ENCODE peak calls at places on chromosomes 2 and 18, in ten cellular contexts. I is stimulated activated CD4-positive, alpha-beta T cell treated with anti-CD3 and anti-CD28 coated beads, Interleukin-4, amount 100 ng/mL, for 4 hours; R is K562; X is adipocyte; V is NCI-H1436; K is stomach; N is astrocyte of the hippocampus; T is uterus; C is stimulated activated CD8-positive, alpha-beta memory T cell treated with anti-CD3 and anti-CD28 coated beads, Interleukin-12 subunit alpha, Interleukin-12 subunit beta, amount 100 ng/mL, for 1 hour; L is substantia nigra. D is an unnamed sample.

GRCh38 chr18:12403601-12404506 is 3.9 kb upstream of the PRELID3A start:
- DNase-seq in L (no peak), K (no peak), C (no peak), R (peak), N (peak), I (no peak), T (no peak), X (peak), V (no peak), D (no peak)

GRCh38 chr2:59896499-59896898 is 657.0 kb downstream of the BCL11A start:
- DNase-seq in L (no peak), T (no peak), N (no peak), K (no peak), V (no peak), X (no peak), R (no peak), C (no peak), I (no peak), D (no peak)

GRCh38 chr18:69659142-69659651 is 258.5 kb downstream of the DOK6 start:
- DNase-seq in R (no peak), I (no peak), C (no peak), N (no peak), K (no peak), L (no peak), V (peak), T (no peak), X (no peak), D (no peak)

GRCh38 chr2:177433402-177433801 is 40.8 kb downstream of the AGPS start:
- DNase-seq in C (no peak), R (no peak), L (no peak), K (no peak), I (no peak), X (no peak), N (no peak), V (no peak), T (no peak), D (no peak)

GRCh38 chr18:68854786-68855391 is 57.0 kb downstream of the CCDC102B start:
- DNase-seq in L (no peak), C (no peak), X (no peak), I (no peak), V (no peak), T (no peak), R (no peak), K (no peak), N (no peak), D (no peak)

GRCh38 chr2:28869494-28870145 is 489 bp downstream of the TRMT61B start:
- DNase-seq in V (no peak), K (no peak), T (no peak), R (peak), X (peak), C (no peak), N (no peak), I (no peak), L (no peak), D (no peak)

GRCh38 chr2:120682654-120683053 is 53.0 kb upstream of the GLI2 start:
- DNase-seq in C (no peak), K (no peak), V (no peak), L (no peak), N (no peak), I (no peak), T (no peak), X (peak), R (no peak), D (no peak)

GRCh38 chr2:122341007-122341406 is 585.6 kb downstream of the TSN start:
- DNase-seq in L (no peak), R (no peak), N (peak), I (no peak), V (no peak), K (no peak), C (no peak), T (no peak), X (no peak), D (no peak)

GRCh38 chr2:154720642-154721041 is 22.1 kb downstream of the KCNJ3 start:
- DNase-seq in R (no peak), K (no peak), X (no peak), N (peak), L (no peak), C (no peak), V (no peak), I (no peak), T (no peak), D (no peak)

GRCh38 chr2:157748371-157749132 is 119.9 kb upstream of the ACVR1C start:
- DNase-seq in I (no peak), K (no peak), L (no peak), N (peak), T (no peak), C (no peak), V (no peak), X (peak), R (no peak), D (no peak)

GRCh38 chr2:16359961-16360360 is 305.7 kb downstream of the CYRIA start:
- DNase-seq in R (no peak), X (no peak), I (no peak), C (no peak), V (no peak), K (no peak), T (no peak), N (no peak), L (no peak), D (no peak)

GRCh38 chr2:186903183-186903582 is 54.2 kb upstream of the ZSWIM2 start:
- DNase-seq in C (no peak), V (no peak), L (no peak), I (no peak), K (no peak), X (peak), R (no peak), T (no peak), N (peak), D (peak)

GRCh38 chr2:197986977-197987376 is 182.6 kb downstream of the PLCL1 start:
- DNase-seq in C (no peak), K (no peak), X (no peak), T (no peak), I (no peak), L (no peak), R (no peak), V (no peak), N (no peak), D (no peak)

GRCh38 chr2:101063352-101063751 is 61.3 kb downstream of the RPL31 start:
- DNase-seq in N (peak), R (no peak), V (no peak), L (no peak), T (no peak), X (peak), I (no peak), K (no peak), C (no peak), D (no peak)

GRCh38 chr2:383173-383572 is 95.3 kb upstream of the ALKAL2 start:
- DNase-seq in C (no peak), V (no peak), N (peak), K (no peak), X (no peak), R (no peak), I (no peak), L (peak), T (no peak), D (no peak)

GRCh38 chr2:73640537-73640936 is 1.7 kb downstream of the NAT8 start:
- DNase-seq in T (no peak), L (no peak), V (no peak), N (no peak), R (no peak), I (no peak), X (peak), C (no peak), K (peak), D (no peak)